ENCODE peak calls at places on chromosomes 2 and 18, in four cellular contexts. One of them, this sample, is unnamed.

GRCh38 chr2:182360012-182360662 is 66.7 kb downstream of the PDE1A start:
- DNase-seq in glutamatergic neuron: no peak
- DNase-seq in GM10248: no peak
- DNase-seq in WERI-Rb-1: no peak
- DNase-seq in this sample: no peak

GRCh38 chr2:55120634-55121359 is 70.5 kb upstream of the RTN4 start:
- DNase-seq in glutamatergic neuron: peak; percentile 68
- DNase-seq in GM10248: no peak
- DNase-seq in WERI-Rb-1: peak; percentile 97
- DNase-seq in this sample: peak; percentile 73

GRCh38 chr18:34321075-34321474 is 96.4 kb upstream of the NOL4 start:
- DNase-seq in glutamatergic neuron: no peak
- DNase-seq in GM10248: peak; percentile 20
- DNase-seq in WERI-Rb-1: no peak
- DNase-seq in this sample: no peak

GRCh38 chr18:48829443-48830149 is 121.2 kb downstream of the SMAD7 start:
- DNase-seq in glutamatergic neuron: peak; percentile 42
- DNase-seq in GM10248: no peak
- DNase-seq in WERI-Rb-1: peak; percentile 12
- DNase-seq in this sample: peak; percentile 68

GRCh38 chr2:198664349-198664748 is 793.4 kb downstream of the SATB2 start:
- DNase-seq in glutamatergic neuron: no peak
- DNase-seq in GM10248: no peak
- DNase-seq in WERI-Rb-1: no peak
- DNase-seq in this sample: no peak

GRCh38 chr18:7817596-7817995 is 250.5 kb downstream of the PTPRM start:
- DNase-seq in glutamatergic neuron: no peak
- DNase-seq in GM10248: no peak
- DNase-seq in WERI-Rb-1: no peak
- DNase-seq in this sample: no peak

GRCh38 chr2:234444888-234445287 is 52.0 kb downstream of the ARL4C start:
- DNase-seq in glutamatergic neuron: no peak
- DNase-seq in GM10248: no peak
- DNase-seq in WERI-Rb-1: no peak
- DNase-seq in this sample: no peak

GRCh38 chr2:98118161-98118560 is 31.2 kb downstream of the VWA3B start:
- DNase-seq in glutamatergic neuron: no peak
- DNase-seq in GM10248: no peak
- DNase-seq in WERI-Rb-1: no peak
- DNase-seq in this sample: no peak

GRCh38 chr18:36531636-36532035 is 234.1 kb downstream of the FHOD3 start:
- DNase-seq in glutamatergic neuron: no peak
- DNase-seq in GM10248: no peak
- DNase-seq in WERI-Rb-1: no peak
- DNase-seq in this sample: no peak

GRCh38 chr2:213934560-213934959 is 476.3 kb upstream of the VWC2L start:
- DNase-seq in glutamatergic neuron: no peak
- DNase-seq in GM10248: peak; percentile 56
- DNase-seq in WERI-Rb-1: no peak
- DNase-seq in this sample: no peak

GRCh38 chr2:40719414-40719813 is 267.5 kb upstream of the SLC8A1 start:
- DNase-seq in glutamatergic neuron: no peak
- DNase-seq in GM10248: no peak
- DNase-seq in WERI-Rb-1: no peak
- DNase-seq in this sample: no peak

GRCh38 chr18:77131652-77132368 is 773 bp downstream of the MBP start:
- DNase-seq in glutamatergic neuron: peak; percentile 86
- DNase-seq in GM10248: peak; percentile 75
- DNase-seq in WERI-Rb-1: no peak
- DNase-seq in this sample: peak; percentile 65

GRCh38 chr2:66867038-66867380 is 432.1 kb downstream of the MEIS1 start:
- DNase-seq in glutamatergic neuron: no peak
- DNase-seq in GM10248: no peak
- DNase-seq in WERI-Rb-1: no peak
- DNase-seq in this sample: no peak

GRCh38 chr2:179444056-179444455 is 179.4 kb upstream of the SESTD1 start:
- DNase-seq in glutamatergic neuron: no peak
- DNase-seq in GM10248: no peak
- DNase-seq in WERI-Rb-1: peak; percentile 66
- DNase-seq in this sample: no peak

GRCh38 chr2:100655936-100656534 is 93.2 kb downstream of the PDCL3 start:
- DNase-seq in glutamatergic neuron: no peak
- DNase-seq in GM10248: no peak
- DNase-seq in WERI-Rb-1: no peak
- DNase-seq in this sample: no peak

GRCh38 chr18:23701017-23701416 is 11.8 kb downstream of the LAMA3 start:
- DNase-seq in glutamatergic neuron: no peak
- DNase-seq in GM10248: no peak
- DNase-seq in WERI-Rb-1: no peak
- DNase-seq in this sample: no peak

GRCh38 chr18:54904521-54904920 is 54.7 kb downstream of the CCDC68 start:
- DNase-seq in glutamatergic neuron: no peak
- DNase-seq in GM10248: no peak
- DNase-seq in WERI-Rb-1: no peak
- DNase-seq in this sample: no peak

GRCh38 chr2:134246154-134246874 is 7.6 kb upstream of the MGAT5 start:
- DNase-seq in glutamatergic neuron: no peak
- DNase-seq in GM10248: no peak
- DNase-seq in WERI-Rb-1: peak; percentile 28
- DNase-seq in this sample: no peak

GRCh38 chr2:42495611-42496010 is 1.8 kb upstream of the KCNG3 start:
- DNase-seq in glutamatergic neuron: no peak
- DNase-seq in GM10248: no peak
- DNase-seq in WERI-Rb-1: no peak
- DNase-seq in this sample: no peak

GRCh38 chr2:149877913-149878312 is 290.3 kb upstream of the MMADHC start:
- DNase-seq in glutamatergic neuron: no peak
- DNase-seq in GM10248: no peak
- DNase-seq in WERI-Rb-1: no peak
- DNase-seq in this sample: no peak

GRCh38 chr2:64383016-64383588 is 70.9 kb upstream of the LGALSL start:
- DNase-seq in glutamatergic neuron: no peak
- DNase-seq in GM10248: no peak
- DNase-seq in WERI-Rb-1: no peak
- DNase-seq in this sample: no peak

GRCh38 chr2:237412646-237413292 is 1.2 kb downstream of the COL6A3 start:
- DNase-seq in glutamatergic neuron: no peak
- DNase-seq in GM10248: no peak
- DNase-seq in WERI-Rb-1: no peak
- DNase-seq in this sample: no peak

GRCh38 chr2:43877782-43878464 is 39.2 kb downstream of the ABCG8 start:
- DNase-seq in glutamatergic neuron: peak; percentile 87
- DNase-seq in GM10248: peak; percentile 79
- DNase-seq in WERI-Rb-1: peak; percentile 87
- DNase-seq in this sample: peak; percentile 77

GRCh38 chr2:16226942-16227664 is 286.8 kb downstream of the MYCN start:
- DNase-seq in glutamatergic neuron: no peak
- DNase-seq in GM10248: no peak
- DNase-seq in WERI-Rb-1: no peak
- DNase-seq in this sample: no peak

GRCh38 chr2:240143801-240144648 is 3.6 kb upstream of the OTOS start:
- DNase-seq in glutamatergic neuron: peak; percentile 92
- DNase-seq in GM10248: peak; percentile 88
- DNase-seq in WERI-Rb-1: peak; percentile 67
- DNase-seq in this sample: peak; percentile 94

GRCh38 chr2:70659551-70659950 is 105.9 kb upstream of the TGFA start:
- DNase-seq in glutamatergic neuron: no peak
- DNase-seq in GM10248: no peak
- DNase-seq in WERI-Rb-1: no peak
- DNase-seq in this sample: no peak

GRCh38 chr18:46721331-46721730 is 35.5 kb downstream of the ST8SIA5 start:
- DNase-seq in glutamatergic neuron: no peak
- DNase-seq in GM10248: no peak
- DNase-seq in WERI-Rb-1: no peak
- DNase-seq in this sample: no peak

GRCh38 chr2:240571314-240571973 is 3.2 kb downstream of the RNPEPL1 start:
- DNase-seq in glutamatergic neuron: peak; percentile 15
- DNase-seq in GM10248: no peak
- DNase-seq in WERI-Rb-1: no peak
- DNase-seq in this sample: peak; percentile 3

GRCh38 chr18:65017372-65017760 is 733.4 kb upstream of the CDH7 start:
- DNase-seq in glutamatergic neuron: no peak
- DNase-seq in GM10248: no peak
- DNase-seq in WERI-Rb-1: no peak
- DNase-seq in this sample: no peak

GRCh38 chr2:140257692-140258300 is 1477.6 kb upstream of the NXPH2 start:
- DNase-seq in glutamatergic neuron: no peak
- DNase-seq in GM10248: no peak
- DNase-seq in WERI-Rb-1: no peak
- DNase-seq in this sample: no peak

GRCh38 chr18:292271-292670 is 24.4 kb upstream of the THOC1 start:
- DNase-seq in glutamatergic neuron: no peak
- DNase-seq in GM10248: no peak
- DNase-seq in WERI-Rb-1: peak; percentile 11
- DNase-seq in this sample: no peak
- TF ChIP-seq CTCF in glutamatergic neuron: no peak
- TF ChIP-seq CTCF in GM10248: no peak
- TF ChIP-seq CTCF in WERI-Rb-1: peak; percentile 15
- TF ChIP-seq CTCF in this sample: no peak

DNA sequence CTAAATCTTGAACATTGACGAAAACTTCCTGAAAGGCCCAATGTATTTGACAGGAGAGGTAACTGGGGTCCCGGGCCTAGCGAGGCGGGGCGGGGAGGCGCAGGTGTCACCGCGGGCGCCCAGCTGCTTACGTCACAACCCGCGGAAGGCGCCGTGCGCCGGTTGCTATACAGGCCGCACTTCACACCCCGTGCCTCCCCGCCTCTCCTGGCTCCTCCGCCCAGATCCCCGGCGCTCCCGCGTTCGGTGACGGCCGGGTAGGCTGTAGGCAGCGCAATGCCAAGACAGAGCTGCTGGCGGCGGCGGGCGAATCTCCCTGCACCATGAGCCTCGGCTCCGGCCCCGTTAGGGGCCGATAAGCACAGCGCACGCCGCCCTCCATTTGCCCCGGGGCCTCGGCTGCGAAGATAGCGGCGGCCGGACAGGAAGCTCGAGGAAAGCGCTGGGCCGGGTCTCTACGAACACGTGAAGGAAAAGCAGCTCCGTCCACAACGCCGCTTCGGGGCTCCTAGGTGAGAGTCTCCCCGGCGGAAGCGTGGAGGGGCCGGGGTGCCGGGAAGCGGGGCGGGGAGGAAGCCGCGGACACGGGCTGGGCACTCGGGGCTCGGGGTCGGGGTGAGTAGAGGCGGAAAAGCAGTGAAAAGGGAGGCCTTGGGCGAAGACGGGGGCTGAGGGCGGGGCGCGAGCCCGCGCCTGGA is at the start of gene RNF138:
- DNase-seq in glutamatergic neuron: peak; percentile 89
- DNase-seq in GM10248: peak; percentile 87
- DNase-seq in WERI-Rb-1: peak; percentile 88
- DNase-seq in this sample: peak; percentile 80
- TF ChIP-seq CTCF in glutamatergic neuron: no peak
- TF ChIP-seq CTCF in GM10248: no peak
- TF ChIP-seq CTCF in WERI-Rb-1: no peak
- TF ChIP-seq CTCF in this sample: no peak

GRCh38 chr18:63736856-63737255 is 34.1 kb downstream of the SERPINB11 start:
- DNase-seq in glutamatergic neuron: no peak
- DNase-seq in GM10248: no peak
- DNase-seq in WERI-Rb-1: no peak
- DNase-seq in this sample: no peak

GRCh38 chr18:63747006-63747405 is 28.2 kb upstream of the SERPINB7 start:
- DNase-seq in glutamatergic neuron: no peak
- DNase-seq in GM10248: no peak
- DNase-seq in WERI-Rb-1: no peak
- DNase-seq in this sample: no peak

GRCh38 chr18:63741769-63742168 is 33.4 kb upstream of the SERPINB7 start:
- DNase-seq in glutamatergic neuron: no peak
- DNase-seq in GM10248: no peak
- DNase-seq in WERI-Rb-1: no peak
- DNase-seq in this sample: no peak
- TF ChIP-seq CTCF in glutamatergic neuron: no peak
- TF ChIP-seq CTCF in GM10248: no peak
- TF ChIP-seq CTCF in WERI-Rb-1: peak; percentile 29
- TF ChIP-seq CTCF in this sample: no peak

GRCh38 chr2:176383836-176384442 is 114.7 kb downstream of the MTX2 start:
- DNase-seq in glutamatergic neuron: no peak
- DNase-seq in GM10248: no peak
- DNase-seq in WERI-Rb-1: no peak
- DNase-seq in this sample: no peak

GRCh38 chr2:176385219-176385618 is 116.0 kb downstream of the MTX2 start:
- DNase-seq in glutamatergic neuron: no peak
- DNase-seq in GM10248: no peak
- DNase-seq in WERI-Rb-1: no peak
- DNase-seq in this sample: no peak

GRCh38 chr2:176388886-176389285 is 119.6 kb downstream of the MTX2 start:
- DNase-seq in glutamatergic neuron: no peak
- DNase-seq in GM10248: no peak
- DNase-seq in WERI-Rb-1: no peak
- DNase-seq in this sample: no peak

GRCh38 chr2:176383100-176383499 is 113.9 kb downstream of the MTX2 start:
- DNase-seq in glutamatergic neuron: no peak
- DNase-seq in GM10248: no peak
- DNase-seq in WERI-Rb-1: no peak
- DNase-seq in this sample: no peak

GRCh38 chr2:176385838-176386237 is 116.6 kb downstream of the MTX2 start:
- DNase-seq in glutamatergic neuron: no peak
- DNase-seq in GM10248: no peak
- DNase-seq in WERI-Rb-1: no peak
- DNase-seq in this sample: no peak
- TF ChIP-seq CTCF in glutamatergic neuron: no peak
- TF ChIP-seq CTCF in GM10248: no peak
- TF ChIP-seq CTCF in WERI-Rb-1: peak; percentile 23
- TF ChIP-seq CTCF in this sample: no peak

DNA sequence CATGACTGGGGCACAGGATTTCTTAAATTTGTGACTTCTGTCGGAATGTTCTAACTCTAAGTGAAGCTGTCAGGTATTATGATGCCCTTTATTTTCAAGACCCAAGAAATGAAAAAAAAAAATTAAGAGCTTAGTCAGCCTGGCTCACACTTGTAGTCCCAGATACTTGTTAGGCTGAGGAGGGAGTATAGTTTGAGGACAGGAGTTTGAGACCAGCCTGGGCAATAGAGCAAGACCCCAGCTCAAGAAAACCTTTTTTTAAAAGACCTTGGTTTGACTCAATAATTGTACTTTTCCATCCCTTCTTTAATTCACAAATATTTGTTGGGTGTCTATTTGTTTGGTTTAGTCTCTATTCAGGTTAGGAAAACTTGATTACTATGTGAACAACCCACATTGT is 310.0 kb downstream of the STK39 start:
- DNase-seq in glutamatergic neuron: no peak
- DNase-seq in GM10248: no peak
- DNase-seq in WERI-Rb-1: no peak
- DNase-seq in this sample: no peak
- TF ChIP-seq CTCF in glutamatergic neuron: no peak
- TF ChIP-seq CTCF in GM10248: no peak
- TF ChIP-seq CTCF in WERI-Rb-1: no peak
- TF ChIP-seq CTCF in this sample: no peak

GRCh38 chr2:135744761-135745314 is 3.2 kb downstream of the UBXN4 start:
- DNase-seq in glutamatergic neuron: peak; percentile 47
- DNase-seq in GM10248: peak; percentile 24
- DNase-seq in WERI-Rb-1: peak; percentile 73
- DNase-seq in this sample: no peak
- TF ChIP-seq CTCF in glutamatergic neuron: no peak
- TF ChIP-seq CTCF in GM10248: no peak
- TF ChIP-seq CTCF in WERI-Rb-1: peak; percentile 43
- TF ChIP-seq CTCF in this sample: no peak

This sample was measured in nephron progenitor cell.